ENCODE peak calls at places on chromosome 15, in six cellular contexts. One of them, this sample, is unnamed.

GRCh38 chr15:88493811-88494210 is 26.3 kb downstream of the MRPS11 start:
- DNase-seq in NCI-H460: no peak
- DNase-seq in CD4-positive, alpha-beta T cell: no peak
- DNase-seq in stimulated activated CD8-positive, alpha-beta memory T cell treated with anti-CD3 and anti-CD28 coated beads, Interleukin-12 subunit alpha, Interleukin-12 subunit beta, amount 100 ng/mL, for 1 hour: no peak
- DNase-seq in RPMI7951: no peak
- DNase-seq in kidney glomerular epithelial cell: no peak
- DNase-seq in this sample: no peak

GRCh38 chr15:47834093-47834492 is 116.8 kb downstream of the SEMA6D start:
- DNase-seq in CD4-positive, alpha-beta T cell: no peak
- DNase-seq in kidney glomerular epithelial cell: no peak
- DNase-seq in stimulated activated CD8-positive, alpha-beta memory T cell treated with anti-CD3 and anti-CD28 coated beads, Interleukin-12 subunit alpha, Interleukin-12 subunit beta, amount 100 ng/mL, for 1 hour: no peak
- DNase-seq in RPMI7951: no peak
- DNase-seq in NCI-H460: no peak
- DNase-seq in this sample: no peak

GRCh38 chr15:75731248-75732100 is 18.8 kb upstream of the CSPG4 start:
- DNase-seq in NCI-H460: no peak
- DNase-seq in stimulated activated CD8-positive, alpha-beta memory T cell treated with anti-CD3 and anti-CD28 coated beads, Interleukin-12 subunit alpha, Interleukin-12 subunit beta, amount 100 ng/mL, for 1 hour: no peak
- DNase-seq in kidney glomerular epithelial cell: peak
- DNase-seq in RPMI7951: peak
- DNase-seq in CD4-positive, alpha-beta T cell: no peak
- DNase-seq in this sample: peak

GRCh38 chr15:48674876-48675275 is 29.4 kb upstream of the FBN1 start:
- DNase-seq in stimulated activated CD8-positive, alpha-beta memory T cell treated with anti-CD3 and anti-CD28 coated beads, Interleukin-12 subunit alpha, Interleukin-12 subunit beta, amount 100 ng/mL, for 1 hour: no peak
- DNase-seq in kidney glomerular epithelial cell: no peak
- DNase-seq in RPMI7951: peak
- DNase-seq in CD4-positive, alpha-beta T cell: no peak
- DNase-seq in NCI-H460: no peak
- DNase-seq in this sample: no peak

GRCh38 chr15:29021901-29022300 is 136.1 kb downstream of the APBA2 start:
- DNase-seq in stimulated activated CD8-positive, alpha-beta memory T cell treated with anti-CD3 and anti-CD28 coated beads, Interleukin-12 subunit alpha, Interleukin-12 subunit beta, amount 100 ng/mL, for 1 hour: no peak
- DNase-seq in NCI-H460: no peak
- DNase-seq in kidney glomerular epithelial cell: no peak
- DNase-seq in RPMI7951: peak
- DNase-seq in CD4-positive, alpha-beta T cell: no peak
- DNase-seq in this sample: no peak

GRCh38 chr15:49088996-49089395 is 42.8 kb upstream of the SECISBP2L start:
- DNase-seq in RPMI7951: peak
- DNase-seq in stimulated activated CD8-positive, alpha-beta memory T cell treated with anti-CD3 and anti-CD28 coated beads, Interleukin-12 subunit alpha, Interleukin-12 subunit beta, amount 100 ng/mL, for 1 hour: no peak
- DNase-seq in CD4-positive, alpha-beta T cell: no peak
- DNase-seq in kidney glomerular epithelial cell: no peak
- DNase-seq in NCI-H460: no peak
- DNase-seq in this sample: no peak

GRCh38 chr15:60356832-60357231 is 41.0 kb downstream of the ANXA2 start:
- DNase-seq in kidney glomerular epithelial cell: no peak
- DNase-seq in stimulated activated CD8-positive, alpha-beta memory T cell treated with anti-CD3 and anti-CD28 coated beads, Interleukin-12 subunit alpha, Interleukin-12 subunit beta, amount 100 ng/mL, for 1 hour: no peak
- DNase-seq in CD4-positive, alpha-beta T cell: no peak
- DNase-seq in NCI-H460: no peak
- DNase-seq in RPMI7951: no peak
- DNase-seq in this sample: no peak

GRCh38 chr15:70768247-70768883 is 5.0 kb upstream of the UACA start:
- DNase-seq in RPMI7951: no peak
- DNase-seq in NCI-H460: no peak
- DNase-seq in stimulated activated CD8-positive, alpha-beta memory T cell treated with anti-CD3 and anti-CD28 coated beads, Interleukin-12 subunit alpha, Interleukin-12 subunit beta, amount 100 ng/mL, for 1 hour: no peak
- DNase-seq in kidney glomerular epithelial cell: no peak
- DNase-seq in CD4-positive, alpha-beta T cell: no peak
- DNase-seq in this sample: no peak

GRCh38 chr15:78067328-78068241 is 9.9 kb downstream of the TBC1D2B start:
- DNase-seq in stimulated activated CD8-positive, alpha-beta memory T cell treated with anti-CD3 and anti-CD28 coated beads, Interleukin-12 subunit alpha, Interleukin-12 subunit beta, amount 100 ng/mL, for 1 hour: no peak
- DNase-seq in NCI-H460: no peak
- DNase-seq in RPMI7951: peak
- DNase-seq in CD4-positive, alpha-beta T cell: no peak
- DNase-seq in kidney glomerular epithelial cell: no peak
- DNase-seq in this sample: no peak

GRCh38 chr15:99113547-99114271 is 8.8 kb downstream of the SYNM start:
- DNase-seq in NCI-H460: no peak
- DNase-seq in CD4-positive, alpha-beta T cell: no peak
- DNase-seq in kidney glomerular epithelial cell: no peak
- DNase-seq in RPMI7951: no peak
- DNase-seq in stimulated activated CD8-positive, alpha-beta memory T cell treated with anti-CD3 and anti-CD28 coated beads, Interleukin-12 subunit alpha, Interleukin-12 subunit beta, amount 100 ng/mL, for 1 hour: no peak
- DNase-seq in this sample: no peak

GRCh38 chr15:44296625-44297524 is 8.4 kb downstream of the GOLM2 start:
- DNase-seq in RPMI7951: peak
- DNase-seq in stimulated activated CD8-positive, alpha-beta memory T cell treated with anti-CD3 and anti-CD28 coated beads, Interleukin-12 subunit alpha, Interleukin-12 subunit beta, amount 100 ng/mL, for 1 hour: no peak
- DNase-seq in NCI-H460: peak
- DNase-seq in CD4-positive, alpha-beta T cell: no peak
- DNase-seq in kidney glomerular epithelial cell: peak
- DNase-seq in this sample: peak

GRCh38 chr15:88658972-88659931 is 20.4 kb downstream of the ISG20 start:
- DNase-seq in stimulated activated CD8-positive, alpha-beta memory T cell treated with anti-CD3 and anti-CD28 coated beads, Interleukin-12 subunit alpha, Interleukin-12 subunit beta, amount 100 ng/mL, for 1 hour: no peak
- DNase-seq in NCI-H460: no peak
- DNase-seq in kidney glomerular epithelial cell: no peak
- DNase-seq in CD4-positive, alpha-beta T cell: no peak
- DNase-seq in RPMI7951: peak
- DNase-seq in this sample: peak

GRCh38 chr15:63983071-63983711 is 63.1 kb downstream of the DAPK2 start:
- DNase-seq in CD4-positive, alpha-beta T cell: no peak
- DNase-seq in NCI-H460: no peak
- DNase-seq in stimulated activated CD8-positive, alpha-beta memory T cell treated with anti-CD3 and anti-CD28 coated beads, Interleukin-12 subunit alpha, Interleukin-12 subunit beta, amount 100 ng/mL, for 1 hour: no peak
- DNase-seq in RPMI7951: no peak
- DNase-seq in kidney glomerular epithelial cell: no peak
- DNase-seq in this sample: no peak

GRCh38 chr15:58443291-58443690 is 11.5 kb downstream of the LIPC start:
- DNase-seq in RPMI7951: no peak
- DNase-seq in stimulated activated CD8-positive, alpha-beta memory T cell treated with anti-CD3 and anti-CD28 coated beads, Interleukin-12 subunit alpha, Interleukin-12 subunit beta, amount 100 ng/mL, for 1 hour: no peak
- DNase-seq in kidney glomerular epithelial cell: no peak
- DNase-seq in CD4-positive, alpha-beta T cell: no peak
- DNase-seq in NCI-H460: no peak
- DNase-seq in this sample: no peak

GRCh38 chr15:101003706-101004105 is 84.5 kb downstream of the LRRK1 start:
- DNase-seq in NCI-H460: no peak
- DNase-seq in RPMI7951: no peak
- DNase-seq in stimulated activated CD8-positive, alpha-beta memory T cell treated with anti-CD3 and anti-CD28 coated beads, Interleukin-12 subunit alpha, Interleukin-12 subunit beta, amount 100 ng/mL, for 1 hour: no peak
- DNase-seq in CD4-positive, alpha-beta T cell: no peak
- DNase-seq in kidney glomerular epithelial cell: no peak
- DNase-seq in this sample: no peak

GRCh38 chr15:74062671-74063070 is 19.7 kb downstream of the GOLGA6A start:
- DNase-seq in kidney glomerular epithelial cell: no peak
- DNase-seq in NCI-H460: no peak
- DNase-seq in RPMI7951: no peak
- DNase-seq in stimulated activated CD8-positive, alpha-beta memory T cell treated with anti-CD3 and anti-CD28 coated beads, Interleukin-12 subunit alpha, Interleukin-12 subunit beta, amount 100 ng/mL, for 1 hour: no peak
- DNase-seq in CD4-positive, alpha-beta T cell: no peak
- DNase-seq in this sample: no peak

GRCh38 chr15:70160803-70161565 is 63.3 kb upstream of the TLE3 start:
- DNase-seq in NCI-H460: no peak
- DNase-seq in CD4-positive, alpha-beta T cell: no peak
- DNase-seq in stimulated activated CD8-positive, alpha-beta memory T cell treated with anti-CD3 and anti-CD28 coated beads, Interleukin-12 subunit alpha, Interleukin-12 subunit beta, amount 100 ng/mL, for 1 hour: no peak
- DNase-seq in kidney glomerular epithelial cell: no peak
- DNase-seq in RPMI7951: no peak
- DNase-seq in this sample: no peak

GRCh38 chr15:101128191-101128590 is 123.7 kb downstream of the CHSY1 start:
- DNase-seq in CD4-positive, alpha-beta T cell: no peak
- DNase-seq in stimulated activated CD8-positive, alpha-beta memory T cell treated with anti-CD3 and anti-CD28 coated beads, Interleukin-12 subunit alpha, Interleukin-12 subunit beta, amount 100 ng/mL, for 1 hour: no peak
- DNase-seq in RPMI7951: peak
- DNase-seq in NCI-H460: no peak
- DNase-seq in kidney glomerular epithelial cell: peak
- DNase-seq in this sample: peak

GRCh38 chr15:33680336-33680735 is 288.0 kb upstream of the CHRM5 start:
- DNase-seq in kidney glomerular epithelial cell: no peak
- DNase-seq in stimulated activated CD8-positive, alpha-beta memory T cell treated with anti-CD3 and anti-CD28 coated beads, Interleukin-12 subunit alpha, Interleukin-12 subunit beta, amount 100 ng/mL, for 1 hour: no peak
- DNase-seq in RPMI7951: no peak
- DNase-seq in CD4-positive, alpha-beta T cell: no peak
- DNase-seq in NCI-H460: no peak
- DNase-seq in this sample: no peak

GRCh38 chr15:48385431-48385830 is 54.2 kb downstream of the DUT start:
- DNase-seq in stimulated activated CD8-positive, alpha-beta memory T cell treated with anti-CD3 and anti-CD28 coated beads, Interleukin-12 subunit alpha, Interleukin-12 subunit beta, amount 100 ng/mL, for 1 hour: no peak
- DNase-seq in RPMI7951: peak
- DNase-seq in kidney glomerular epithelial cell: no peak
- DNase-seq in NCI-H460: no peak
- DNase-seq in CD4-positive, alpha-beta T cell: no peak
- DNase-seq in this sample: peak

GRCh38 chr15:89167267-89168176 is 53.9 kb downstream of the RLBP1 start:
- DNase-seq in stimulated activated CD8-positive, alpha-beta memory T cell treated with anti-CD3 and anti-CD28 coated beads, Interleukin-12 subunit alpha, Interleukin-12 subunit beta, amount 100 ng/mL, for 1 hour: no peak
- DNase-seq in CD4-positive, alpha-beta T cell: no peak
- DNase-seq in kidney glomerular epithelial cell: peak
- DNase-seq in NCI-H460: no peak
- DNase-seq in RPMI7951: peak
- DNase-seq in this sample: peak

GRCh38 chr15:98177950-98178848 is 217.7 kb downstream of the ARRDC4 start:
- DNase-seq in stimulated activated CD8-positive, alpha-beta memory T cell treated with anti-CD3 and anti-CD28 coated beads, Interleukin-12 subunit alpha, Interleukin-12 subunit beta, amount 100 ng/mL, for 1 hour: peak
- DNase-seq in NCI-H460: peak
- DNase-seq in CD4-positive, alpha-beta T cell: peak
- DNase-seq in RPMI7951: peak
- DNase-seq in kidney glomerular epithelial cell: peak
- DNase-seq in this sample: peak

GRCh38 chr15:91967935-91968605 is 114.6 kb downstream of the SLCO3A1 start:
- DNase-seq in stimulated activated CD8-positive, alpha-beta memory T cell treated with anti-CD3 and anti-CD28 coated beads, Interleukin-12 subunit alpha, Interleukin-12 subunit beta, amount 100 ng/mL, for 1 hour: no peak
- DNase-seq in kidney glomerular epithelial cell: peak
- DNase-seq in CD4-positive, alpha-beta T cell: no peak
- DNase-seq in RPMI7951: peak
- DNase-seq in NCI-H460: no peak
- DNase-seq in this sample: no peak

GRCh38 chr15:92915766-92916435 is 15.8 kb downstream of the CHD2 start:
- DNase-seq in stimulated activated CD8-positive, alpha-beta memory T cell treated with anti-CD3 and anti-CD28 coated beads, Interleukin-12 subunit alpha, Interleukin-12 subunit beta, amount 100 ng/mL, for 1 hour: no peak
- DNase-seq in NCI-H460: no peak
- DNase-seq in RPMI7951: no peak
- DNase-seq in CD4-positive, alpha-beta T cell: no peak
- DNase-seq in kidney glomerular epithelial cell: peak
- DNase-seq in this sample: peak

GRCh38 chr15:58442122-58442521 is 10.3 kb downstream of the LIPC start:
- DNase-seq in kidney glomerular epithelial cell: no peak
- DNase-seq in RPMI7951: peak
- DNase-seq in CD4-positive, alpha-beta T cell: no peak
- DNase-seq in NCI-H460: no peak
- DNase-seq in stimulated activated CD8-positive, alpha-beta memory T cell treated with anti-CD3 and anti-CD28 coated beads, Interleukin-12 subunit alpha, Interleukin-12 subunit beta, amount 100 ng/mL, for 1 hour: no peak
- DNase-seq in this sample: peak

GRCh38 chr15:62601779-62602540 is 436.9 kb upstream of the C2CD4B start:
- DNase-seq in RPMI7951: no peak
- DNase-seq in kidney glomerular epithelial cell: no peak
- DNase-seq in stimulated activated CD8-positive, alpha-beta memory T cell treated with anti-CD3 and anti-CD28 coated beads, Interleukin-12 subunit alpha, Interleukin-12 subunit beta, amount 100 ng/mL, for 1 hour: no peak
- DNase-seq in CD4-positive, alpha-beta T cell: no peak
- DNase-seq in NCI-H460: peak
- DNase-seq in this sample: no peak

GRCh38 chr15:69996321-69996720 is 101.4 kb downstream of the TLE3 start:
- DNase-seq in RPMI7951: no peak
- DNase-seq in stimulated activated CD8-positive, alpha-beta memory T cell treated with anti-CD3 and anti-CD28 coated beads, Interleukin-12 subunit alpha, Interleukin-12 subunit beta, amount 100 ng/mL, for 1 hour: no peak
- DNase-seq in NCI-H460: no peak
- DNase-seq in CD4-positive, alpha-beta T cell: no peak
- DNase-seq in kidney glomerular epithelial cell: no peak
- DNase-seq in this sample: no peak

GRCh38 chr15:71538181-71538580 is 272.2 kb upstream of the NR2E3 start:
- DNase-seq in RPMI7951: no peak
- DNase-seq in stimulated activated CD8-positive, alpha-beta memory T cell treated with anti-CD3 and anti-CD28 coated beads, Interleukin-12 subunit alpha, Interleukin-12 subunit beta, amount 100 ng/mL, for 1 hour: no peak
- DNase-seq in CD4-positive, alpha-beta T cell: no peak
- DNase-seq in NCI-H460: no peak
- DNase-seq in kidney glomerular epithelial cell: no peak
- DNase-seq in this sample: peak

GRCh38 chr15:38603271-38603670 is 38.7 kb upstream of the RASGRP1 start:
- DNase-seq in NCI-H460: no peak
- DNase-seq in RPMI7951: no peak
- DNase-seq in kidney glomerular epithelial cell: no peak
- DNase-seq in CD4-positive, alpha-beta T cell: no peak
- DNase-seq in stimulated activated CD8-positive, alpha-beta memory T cell treated with anti-CD3 and anti-CD28 coated beads, Interleukin-12 subunit alpha, Interleukin-12 subunit beta, amount 100 ng/mL, for 1 hour: no peak
- DNase-seq in this sample: no peak